ENCODE peak calls at places on chromosomes 13 and 19, in four cellular contexts. One of them, this sample, is unnamed.

GRCh38 chr19:31164666-31165265 is 184.5 kb downstream of the TSHZ3 start:
- DNase-seq in HepG2: no peak
- DNase-seq in WTC11: no peak
- DNase-seq in K562: no peak
- DNase-seq in this sample: no peak

GRCh38 chr13:110126391-110126961 is 180.5 kb downstream of the COL4A1 start:
- DNase-seq in HepG2: no peak
- DNase-seq in K562: no peak
- DNase-seq in WTC11: no peak
- DNase-seq in this sample: no peak

GRCh38 chr13:42110410-42111155 is 62.1 kb downstream of the DGKH start:
- DNase-seq in HepG2: peak
- DNase-seq in WTC11: no peak
- DNase-seq in K562: peak
- DNase-seq in this sample: peak

GRCh38 chr13:86974995-86975328 is 696.2 kb upstream of the SLITRK5 start:
- DNase-seq in HepG2: no peak
- DNase-seq in WTC11: peak
- DNase-seq in K562: no peak
- DNase-seq in this sample: no peak

GRCh38 chr19:30359936-30360335 is 12.2 kb upstream of the ZNF536 start:
- DNase-seq in HepG2: no peak
- DNase-seq in WTC11: no peak
- DNase-seq in K562: no peak
- DNase-seq in this sample: no peak

GRCh38 chr19:48255376-48256303 is at the start of gene CARD8:
- DNase-seq in WTC11: peak
- DNase-seq in K562: peak
- DNase-seq in HepG2: peak
- DNase-seq in this sample: peak

GRCh38 chr13:19845758-19846157 is 17.7 kb downstream of the ZMYM5 start:
- DNase-seq in WTC11: no peak
- DNase-seq in K562: peak
- DNase-seq in HepG2: peak
- DNase-seq in this sample: no peak

GRCh38 chr13:113044431-113045114 is 61.0 kb upstream of the F7 start:
- DNase-seq in K562: no peak
- DNase-seq in WTC11: no peak
- DNase-seq in HepG2: no peak
- DNase-seq in this sample: no peak

GRCh38 chr13:27860743-27861142 is 59.1 kb upstream of the PDX1 start:
- DNase-seq in K562: no peak
- DNase-seq in WTC11: no peak
- DNase-seq in HepG2: no peak
- DNase-seq in this sample: no peak

GRCh38 chr19:3095375-3096191 is 1.4 kb downstream of the GNA11 start:
- DNase-seq in WTC11: peak
- DNase-seq in HepG2: peak
- DNase-seq in K562: no peak
- DNase-seq in this sample: no peak

GRCh38 chr13:97566907-97567306 is 132.9 kb downstream of the RAP2A start:
- DNase-seq in HepG2: no peak
- DNase-seq in K562: no peak
- DNase-seq in WTC11: no peak
- DNase-seq in this sample: no peak

GRCh38 chr13:100336795-100337516 is 248.1 kb downstream of the PCCA start:
- DNase-seq in HepG2: peak
- DNase-seq in K562: no peak
- DNase-seq in WTC11: no peak
- DNase-seq in this sample: no peak

GRCh38 chr19:30223866-30224688 is 148.1 kb upstream of the ZNF536 start:
- DNase-seq in K562: no peak
- DNase-seq in HepG2: no peak
- DNase-seq in WTC11: no peak
- DNase-seq in this sample: no peak

GRCh38 chr13:61277088-61277487 is 138.6 kb downstream of the PCDH20 start:
- DNase-seq in HepG2: no peak
- DNase-seq in K562: no peak
- DNase-seq in WTC11: no peak
- DNase-seq in this sample: no peak

GRCh38 chr13:44734204-44734707 is 158.1 kb upstream of the TSC22D1 start:
- DNase-seq in HepG2: no peak
- DNase-seq in K562: no peak
- DNase-seq in WTC11: no peak
- DNase-seq in this sample: no peak

GRCh38 chr19:37988758-37989635 is 82.0 kb downstream of the SIPA1L3 start:
- DNase-seq in K562: no peak
- DNase-seq in HepG2: no peak
- DNase-seq in WTC11: peak
- DNase-seq in this sample: no peak

GRCh38 chr19:10921909-10922637 is 6.4 kb downstream of the YIPF2 start:
- DNase-seq in WTC11: no peak
- DNase-seq in K562: no peak
- DNase-seq in HepG2: no peak
- DNase-seq in this sample: no peak

GRCh38 chr19:31326329-31327028 is 22.8 kb downstream of the TSHZ3 start:
- DNase-seq in K562: no peak
- DNase-seq in HepG2: no peak
- DNase-seq in WTC11: no peak
- DNase-seq in this sample: no peak

GRCh38 chr13:98484289-98485219 is 92.4 kb downstream of the STK24 start:
- DNase-seq in WTC11: peak
- DNase-seq in HepG2: peak
- DNase-seq in K562: peak
- DNase-seq in this sample: no peak

GRCh38 chr19:3343619-3344502 is 22.5 kb upstream of the NFIC start:
- DNase-seq in K562: peak
- DNase-seq in WTC11: peak
- DNase-seq in HepG2: peak
- DNase-seq in this sample: no peak

GRCh38 chr19:43697295-43697694 is 18.6 kb upstream of the IRGC start:
- DNase-seq in WTC11: no peak
- DNase-seq in K562: no peak
- DNase-seq in HepG2: no peak
- DNase-seq in this sample: no peak

GRCh38 chr13:101139076-101139475 is 277.2 kb downstream of the NALCN start:
- DNase-seq in HepG2: no peak
- DNase-seq in WTC11: no peak
- DNase-seq in K562: no peak
- DNase-seq in this sample: no peak

GRCh38 chr19:35717665-35718344 is at the start of gene KMT2B:
- DNase-seq in WTC11: peak
- DNase-seq in K562: peak
- DNase-seq in HepG2: no peak
- DNase-seq in this sample: no peak

GRCh38 chr19:16051254-16052025 is 24.9 kb upstream of the TPM4 start:
- DNase-seq in WTC11: no peak
- DNase-seq in K562: no peak
- DNase-seq in HepG2: no peak
- DNase-seq in this sample: no peak

GRCh38 chr13:35789335-35790166 is 313.1 kb upstream of the MAB21L1 start:
- DNase-seq in HepG2: peak
- DNase-seq in K562: no peak
- DNase-seq in WTC11: no peak
- DNase-seq in this sample: no peak

GRCh38 chr13:45447050-45447661 is 17.6 kb upstream of the COG3 start:
- DNase-seq in K562: no peak
- DNase-seq in WTC11: no peak
- DNase-seq in HepG2: peak
- DNase-seq in this sample: no peak

GRCh38 chr13:38905861-38906260 is 84.8 kb downstream of the STOML3 start:
- DNase-seq in K562: no peak
- DNase-seq in WTC11: no peak
- DNase-seq in HepG2: no peak
- DNase-seq in this sample: no peak

GRCh38 chr19:49854861-49855263 is 3.9 kb downstream of the PTOV1 start:
- DNase-seq in K562: no peak
- DNase-seq in HepG2: no peak
- DNase-seq in WTC11: no peak
- DNase-seq in this sample: no peak

GRCh38 chr19:35555301-35556005 is 8.0 kb downstream of the ATP4A start:
- DNase-seq in WTC11: peak
- DNase-seq in HepG2: peak
- DNase-seq in K562: peak
- DNase-seq in this sample: no peak

GRCh38 chr13:96426160-96426559 is 336.3 kb downstream of the HS6ST3 start:
- DNase-seq in K562: no peak
- DNase-seq in HepG2: no peak
- DNase-seq in WTC11: no peak
- DNase-seq in this sample: no peak

GRCh38 chr19:33467851-33468250 is 53.7 kb downstream of the PEPD start:
- DNase-seq in HepG2: no peak
- DNase-seq in K562: no peak
- DNase-seq in WTC11: no peak
- DNase-seq in this sample: no peak

GRCh38 chr13:46348976-46349375 is 38.1 kb downstream of the RUBCNL start:
- DNase-seq in WTC11: no peak
- DNase-seq in K562: no peak
- DNase-seq in HepG2: no peak
- DNase-seq in this sample: no peak

GRCh38 chr19:3398114-3398899 is 31.9 kb downstream of the NFIC start:
- DNase-seq in K562: no peak
- DNase-seq in WTC11: peak
- DNase-seq in HepG2: peak
- DNase-seq in this sample: no peak

GRCh38 chr19:58483776-58484175 is 7.6 kb downstream of the ZNF446 start:
- DNase-seq in K562: no peak
- DNase-seq in HepG2: no peak
- DNase-seq in WTC11: no peak
- DNase-seq in this sample: no peak

GRCh38 chr13:98650376-98651107 is 73.6 kb upstream of the STK24 start:
- DNase-seq in K562: no peak
- DNase-seq in HepG2: no peak
- DNase-seq in WTC11: no peak
- DNase-seq in this sample: no peak

GRCh38 chr13:73536865-73537264 is 478.1 kb downstream of the KLF5 start:
- DNase-seq in K562: no peak
- DNase-seq in WTC11: no peak
- DNase-seq in HepG2: no peak
- DNase-seq in this sample: no peak
- TF ChIP-seq ESRRA in K562: no peak
- TF ChIP-seq ESRRA in WTC11: no peak
- TF ChIP-seq ESRRA in HepG2: no peak
- TF ChIP-seq ESRRA in this sample: no peak

DNA sequence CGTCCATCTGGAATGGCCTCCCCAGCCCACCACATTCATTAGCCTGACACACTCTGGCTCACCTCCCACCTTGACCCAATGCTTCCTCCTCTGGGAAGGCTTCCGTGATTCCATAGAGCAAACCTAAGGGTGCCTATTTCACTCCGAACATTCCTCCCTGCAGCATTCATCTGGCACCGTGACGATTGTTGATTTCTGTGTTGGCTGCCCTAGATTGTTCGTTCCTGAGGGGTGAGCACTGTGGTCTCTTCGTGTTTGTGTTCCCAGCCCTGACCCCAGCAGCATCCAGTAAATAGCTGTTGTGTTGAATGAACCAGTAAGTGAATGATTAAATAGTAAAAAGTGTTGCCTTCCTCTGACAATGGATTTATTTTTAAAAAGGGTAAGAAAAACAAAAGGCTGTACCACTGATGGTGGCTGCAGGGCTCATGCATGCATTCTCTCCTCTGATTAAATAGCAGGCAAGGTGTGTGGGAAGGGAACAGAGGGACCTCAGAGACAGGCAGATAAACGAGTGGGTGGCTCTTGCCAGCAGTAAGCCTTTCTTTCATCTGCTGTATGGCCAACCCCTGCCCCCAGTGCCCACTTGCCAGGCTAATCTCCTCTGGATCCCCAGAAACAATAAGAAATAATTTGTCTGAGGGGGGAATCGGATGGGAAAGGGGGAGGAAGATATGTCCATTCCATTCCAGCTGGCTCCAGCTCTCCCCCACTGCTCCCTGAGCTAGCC is 48.4 kb upstream of the CACNA1A start:
- DNase-seq in WTC11: no peak
- DNase-seq in K562: no peak
- DNase-seq in HepG2: no peak
- DNase-seq in this sample: no peak
- TF ChIP-seq NR2C2 in WTC11: no peak
- TF ChIP-seq NR2C2 in K562: no peak
- TF ChIP-seq NR2C2 in HepG2: no peak
- TF ChIP-seq NR2C2 in this sample: no peak

DNA sequence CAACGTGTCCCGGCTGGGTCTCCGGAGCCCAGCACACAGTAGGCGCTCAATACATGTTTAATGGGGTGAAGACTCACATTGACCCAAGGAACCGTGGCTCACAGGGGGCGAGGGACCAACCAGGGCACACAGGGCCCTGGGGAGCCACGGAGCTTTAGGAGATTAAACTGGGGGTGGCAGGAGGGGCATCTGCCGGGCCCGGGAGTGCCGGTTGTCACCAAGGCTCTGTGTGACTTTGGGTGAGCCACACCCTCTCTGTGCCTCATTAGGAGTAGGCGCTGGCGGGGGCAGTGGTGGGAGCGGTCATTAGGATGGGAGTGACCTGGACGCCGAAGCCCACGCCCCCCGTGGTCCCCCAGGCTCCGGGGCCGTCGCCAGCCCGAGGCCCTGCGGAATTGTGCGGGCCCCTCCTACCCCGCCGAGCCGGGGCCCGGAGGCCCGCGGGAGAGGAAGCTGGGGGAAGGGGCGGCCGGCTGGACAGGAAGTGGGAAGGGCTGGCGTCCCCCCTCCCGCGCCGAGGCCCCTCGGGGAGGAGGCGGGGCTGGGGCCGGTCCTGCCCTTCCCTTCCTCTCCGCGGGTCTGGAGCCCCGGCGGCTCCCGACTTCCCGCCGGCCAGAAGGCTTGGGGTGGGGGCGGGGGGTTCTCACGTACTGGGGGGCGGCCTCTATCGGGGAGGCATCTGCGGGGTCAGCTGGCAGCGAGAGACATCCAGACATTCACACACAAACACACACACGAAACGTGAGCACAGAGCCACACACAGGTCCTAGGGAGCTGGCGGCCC is 1.8 kb upstream of the SSBP4 start:
- DNase-seq in K562: peak
- DNase-seq in HepG2: peak
- DNase-seq in WTC11: peak
- DNase-seq in this sample: no peak
- TF ChIP-seq ESRRA in K562: no peak
- TF ChIP-seq ESRRA in HepG2: no peak
- TF ChIP-seq ESRRA in WTC11: peak
- TF ChIP-seq ESRRA in this sample: no peak

DNA sequence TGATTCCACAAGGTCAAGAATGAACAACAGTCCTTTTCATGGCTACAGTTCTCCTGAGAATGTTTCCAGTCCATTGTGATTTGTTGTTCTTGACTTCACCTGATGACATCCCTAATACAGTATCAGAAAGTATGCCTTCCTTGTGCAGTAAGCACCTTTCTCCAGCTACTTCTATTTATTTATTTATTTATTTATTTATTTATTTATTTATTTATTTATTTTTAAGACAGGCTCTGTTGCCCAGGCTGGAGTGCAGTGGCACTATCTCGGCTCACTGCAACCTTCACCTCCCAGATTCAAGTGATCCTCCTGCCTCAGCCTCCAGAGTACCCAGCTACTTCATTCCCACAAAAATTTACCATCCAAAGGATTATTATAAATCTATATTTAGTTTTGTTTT is 6.6 kb upstream of the ZNF841 start:
- DNase-seq in HepG2: no peak
- DNase-seq in K562: no peak
- DNase-seq in WTC11: no peak
- DNase-seq in this sample: no peak
- TF ChIP-seq NR2C2 in HepG2: no peak
- TF ChIP-seq NR2C2 in K562: no peak
- TF ChIP-seq NR2C2 in WTC11: no peak
- TF ChIP-seq NR2C2 in this sample: no peak

This sample was measured in GM12878.